ENCODE peak calls at places on chromosomes 7 and 10, in five cellular contexts. One of them, this sample, is unnamed.
A peak's percentile ranks its signal among the peaks of the same experiment; 100 is the strongest.

GRCh38 chr10:17959870-17960269 is 8.2 kb downstream of the SLC39A12 start:
- DNase-seq in cardiac muscle cell: no peak
- DNase-seq in WTC11: no peak
- DNase-seq in heart left ventricle: no peak
- DNase-seq in neural crest cell: no peak
- DNase-seq in this sample: no peak

GRCh38 chr7:2138146-2138765 is 94.5 kb downstream of the MAD1L1 start:
- DNase-seq in heart left ventricle: no peak
- DNase-seq in neural crest cell: peak; percentile 43
- DNase-seq in WTC11: no peak
- DNase-seq in cardiac muscle cell: no peak
- DNase-seq in this sample: no peak

GRCh38 chr10:107215681-107216080 is 51.2 kb upstream of the SORCS1 start:
- DNase-seq in heart left ventricle: no peak
- DNase-seq in neural crest cell: no peak
- DNase-seq in WTC11: no peak
- DNase-seq in cardiac muscle cell: no peak
- DNase-seq in this sample: no peak

GRCh38 chr10:78258303-78259030 is 224.8 kb downstream of the RPS24 start:
- DNase-seq in neural crest cell: no peak
- DNase-seq in heart left ventricle: no peak
- DNase-seq in cardiac muscle cell: no peak
- DNase-seq in WTC11: no peak
- DNase-seq in this sample: no peak

GRCh38 chr7:120274899-120275298 is 1.9 kb downstream of the KCND2 start:
- DNase-seq in cardiac muscle cell: no peak
- DNase-seq in WTC11: no peak
- DNase-seq in heart left ventricle: no peak
- DNase-seq in neural crest cell: no peak
- DNase-seq in this sample: peak; percentile 13

GRCh38 chr7:105794741-105795729 is 81.4 kb downstream of the ATXN7L1 start:
- DNase-seq in cardiac muscle cell: no peak
- DNase-seq in heart left ventricle: peak; percentile 20
- DNase-seq in WTC11: no peak
- DNase-seq in neural crest cell: no peak
- DNase-seq in this sample: no peak

GRCh38 chr7:116652793-116653192 is 19.2 kb upstream of the MET start:
- DNase-seq in heart left ventricle: no peak
- DNase-seq in cardiac muscle cell: no peak
- DNase-seq in neural crest cell: no peak
- DNase-seq in WTC11: no peak
- DNase-seq in this sample: no peak

GRCh38 chr7:22799633-22800032 is 23.0 kb downstream of the TOMM7 start:
- DNase-seq in WTC11: no peak
- DNase-seq in heart left ventricle: no peak
- DNase-seq in cardiac muscle cell: no peak
- DNase-seq in neural crest cell: no peak
- DNase-seq in this sample: no peak

GRCh38 chr10:6204063-6204340 is 1.3 kb downstream of the PFKFB3 start:
- DNase-seq in WTC11: peak; percentile 54
- DNase-seq in cardiac muscle cell: peak; percentile 60
- DNase-seq in heart left ventricle: no peak
- DNase-seq in neural crest cell: no peak
- DNase-seq in this sample: peak; percentile 63

GRCh38 chr7:71286924-71287323 is 155.0 kb downstream of the GALNT17 start:
- DNase-seq in heart left ventricle: no peak
- DNase-seq in WTC11: no peak
- DNase-seq in cardiac muscle cell: no peak
- DNase-seq in neural crest cell: no peak
- DNase-seq in this sample: no peak

GRCh38 chr7:25026156-25026555 is 46.2 kb upstream of the OSBPL3 start:
- DNase-seq in heart left ventricle: no peak
- DNase-seq in WTC11: peak; percentile 48
- DNase-seq in neural crest cell: no peak
- DNase-seq in cardiac muscle cell: no peak
- DNase-seq in this sample: no peak

GRCh38 chr7:31051598-31052503 is at the start of gene ADCYAP1R1:
- DNase-seq in cardiac muscle cell: peak; percentile 63
- DNase-seq in heart left ventricle: peak; percentile 51
- DNase-seq in neural crest cell: peak; percentile 48
- DNase-seq in WTC11: peak; percentile 68
- DNase-seq in this sample: peak; percentile 70

GRCh38 chr10:88624840-88625239 is 38.3 kb downstream of the LIPJ start:
- DNase-seq in neural crest cell: no peak
- DNase-seq in WTC11: no peak
- DNase-seq in cardiac muscle cell: no peak
- DNase-seq in heart left ventricle: no peak
- DNase-seq in this sample: no peak

DNA sequence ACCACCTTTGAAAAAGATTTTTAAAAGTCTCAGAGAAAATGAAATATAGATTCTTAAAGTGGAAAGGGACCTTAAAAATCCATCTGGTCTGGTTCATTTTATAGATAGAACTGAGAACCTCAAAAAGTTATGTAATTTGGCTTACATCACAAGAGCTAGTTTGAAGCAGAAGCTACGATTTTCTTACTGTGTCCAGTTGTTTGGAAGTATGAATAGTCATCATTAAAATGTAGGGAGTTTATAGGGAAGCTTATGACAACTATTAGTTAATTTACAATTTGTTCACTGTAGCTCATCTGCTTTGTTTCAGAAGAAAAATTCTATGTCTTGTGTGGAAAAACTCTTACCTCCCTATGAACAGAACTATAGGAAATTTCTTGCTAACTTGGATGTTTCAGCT is 26.9 kb downstream of the ZEB1 start:
- DNase-seq in heart left ventricle: no peak
- DNase-seq in WTC11: no peak
- DNase-seq in cardiac muscle cell: no peak
- DNase-seq in neural crest cell: no peak
- DNase-seq in this sample: no peak
- TF ChIP-seq CTCF in heart left ventricle: no peak
- TF ChIP-seq CTCF in WTC11: no peak
- TF ChIP-seq CTCF in cardiac muscle cell: no peak
- TF ChIP-seq CTCF in neural crest cell: no peak
- TF ChIP-seq CTCF in this sample: no peak

DNA sequence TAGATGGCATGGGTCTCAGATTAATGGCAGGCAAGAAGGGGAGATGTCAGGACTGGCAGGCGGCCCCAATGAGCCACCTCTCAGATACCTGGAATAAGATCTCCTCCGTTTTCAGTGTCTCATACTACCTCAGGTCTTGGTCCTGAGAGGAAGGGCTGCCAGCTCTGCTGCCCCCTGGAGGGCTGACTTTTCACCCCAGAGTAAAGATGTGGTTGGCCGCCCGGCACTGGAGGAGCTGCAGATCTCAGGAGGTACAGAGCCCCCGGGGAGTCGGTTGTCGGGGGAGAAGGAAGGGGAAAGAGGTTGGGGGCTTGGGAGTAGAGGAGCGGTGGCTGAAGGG is 642 bp upstream of the COL13A1 start:
- DNase-seq in heart left ventricle: peak; percentile 45
- DNase-seq in cardiac muscle cell: peak; percentile 86
- DNase-seq in WTC11: peak; percentile 83
- DNase-seq in neural crest cell: peak; percentile 71
- DNase-seq in this sample: peak; percentile 78
- TF ChIP-seq CTCF in heart left ventricle: peak; percentile 57
- TF ChIP-seq CTCF in cardiac muscle cell: peak; percentile 65
- TF ChIP-seq CTCF in WTC11: peak; percentile 37
- TF ChIP-seq CTCF in neural crest cell: peak; percentile 65
- TF ChIP-seq CTCF in this sample: peak; percentile 56

DNA sequence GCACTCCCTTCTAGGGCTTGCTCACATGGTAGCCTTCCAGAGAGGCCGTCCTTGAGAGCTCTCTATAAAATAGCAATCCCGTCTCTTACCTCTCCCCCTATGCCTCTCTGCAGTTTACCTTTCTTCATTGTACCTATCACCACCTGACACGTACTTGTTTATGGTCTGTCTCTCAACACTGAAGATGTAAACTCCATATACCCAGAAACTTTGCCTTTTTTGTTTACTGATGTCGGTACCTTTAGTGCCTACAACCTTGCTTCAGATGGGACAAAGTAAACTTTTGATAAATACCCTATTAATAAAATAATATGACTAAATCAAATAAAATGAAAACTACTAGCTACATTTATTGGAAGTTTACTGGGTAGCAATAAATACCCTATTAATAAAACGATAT is 220.6 kb downstream of the GPAM start:
- DNase-seq in cardiac muscle cell: no peak
- DNase-seq in heart left ventricle: no peak
- DNase-seq in WTC11: no peak
- DNase-seq in neural crest cell: no peak
- DNase-seq in this sample: no peak
- TF ChIP-seq CTCF in cardiac muscle cell: no peak
- TF ChIP-seq CTCF in heart left ventricle: no peak
- TF ChIP-seq CTCF in WTC11: no peak
- TF ChIP-seq CTCF in neural crest cell: no peak
- TF ChIP-seq CTCF in this sample: no peak

GRCh38 chr7:157976406-157976805 is 611.2 kb downstream of the PTPRN2 start:
- DNase-seq in cardiac muscle cell: no peak
- DNase-seq in WTC11: no peak
- DNase-seq in neural crest cell: no peak
- DNase-seq in heart left ventricle: no peak
- DNase-seq in this sample: no peak
- TF ChIP-seq CTCF in cardiac muscle cell: no peak
- TF ChIP-seq CTCF in WTC11: no peak
- TF ChIP-seq CTCF in neural crest cell: no peak
- TF ChIP-seq CTCF in heart left ventricle: no peak
- TF ChIP-seq CTCF in this sample: no peak

DNA sequence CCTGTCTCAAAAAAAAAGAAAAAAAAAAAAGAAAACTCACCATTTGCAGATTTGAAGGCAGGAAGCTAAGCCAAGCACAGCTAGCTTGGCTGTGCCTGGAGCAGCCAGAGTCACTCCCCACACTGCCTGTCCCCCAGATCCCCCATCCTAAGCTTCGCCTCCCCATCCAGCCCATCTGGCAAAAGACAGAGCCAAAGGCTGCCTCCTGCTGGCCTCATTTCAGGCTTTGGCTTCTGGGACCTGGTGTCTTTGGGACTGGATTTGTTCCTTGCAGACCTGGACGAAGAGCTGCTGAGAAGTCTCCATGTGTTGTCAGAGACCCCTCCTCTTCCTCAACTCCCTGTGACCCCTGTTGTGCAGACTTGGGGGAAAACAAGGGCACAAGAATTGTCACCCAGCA is 8.1 kb downstream of the ASL start:
- DNase-seq in cardiac muscle cell: no peak
- DNase-seq in heart left ventricle: no peak
- DNase-seq in neural crest cell: no peak
- DNase-seq in WTC11: peak; percentile 18
- DNase-seq in this sample: no peak
- TF ChIP-seq CTCF in cardiac muscle cell: no peak
- TF ChIP-seq CTCF in heart left ventricle: no peak
- TF ChIP-seq CTCF in neural crest cell: no peak
- TF ChIP-seq CTCF in WTC11: no peak
- TF ChIP-seq CTCF in this sample: no peak

GRCh38 chr10:127243490-127244272 is 47.3 kb upstream of the INSYN2A start:
- DNase-seq in heart left ventricle: peak; percentile 11
- DNase-seq in cardiac muscle cell: peak; percentile 64
- DNase-seq in WTC11: peak; percentile 79
- DNase-seq in neural crest cell: peak; percentile 58
- DNase-seq in this sample: peak; percentile 78
- TF ChIP-seq CTCF in heart left ventricle: peak; percentile 28
- TF ChIP-seq CTCF in cardiac muscle cell: peak; percentile 75
- TF ChIP-seq CTCF in WTC11: peak; percentile 58
- TF ChIP-seq CTCF in neural crest cell: peak; percentile 67
- TF ChIP-seq CTCF in this sample: peak; percentile 68

This sample was measured in glutamatergic neuron.